ENCODE peak calls at places on chromosomes 4 and X, in eight cellular contexts. X is RWPE1, O is fibroblast of lung, E is T-helper 17 cell, J is T-helper 2 cell, Y is sciatic nerve, S is NCI-H774, V is LoVo. P is an unnamed sample.

GRCh38 chr4:182975806-182976205 is 58.6 kb upstream of the DCTD start:
- DNase-seq in X (peak; percentile 75), O (peak; percentile 48), E (no peak), J (peak; percentile 17), Y (no peak), S (no peak), V (peak; percentile 43), P (peak; percentile 41)

GRCh38 chr4:154450971-154451370 is 40.6 kb downstream of the DCHS2 start:
- DNase-seq in X (no peak), O (no peak), E (no peak), J (no peak), Y (no peak), S (no peak), V (no peak), P (no peak)

GRCh38 chr4:107453987-107454386 is 266.0 kb downstream of the PAPSS1 start:
- DNase-seq in X (no peak), O (no peak), E (no peak), J (no peak), Y (no peak), S (no peak), V (no peak), P (no peak)

GRCh38 chr4:165077034-165077578 is 23.4 kb downstream of the TRIM75 start:
- DNase-seq in X (no peak), O (no peak), E (no peak), J (no peak), Y (no peak), S (no peak), V (no peak), P (no peak)

GRCh38 chr4:129358571-129358970 is 262.6 kb downstream of the C4orf33 start:
- DNase-seq in X (peak; percentile 30), O (peak; percentile 92), E (no peak), J (no peak), Y (no peak), S (no peak), V (peak; percentile 74), P (no peak)

GRCh38 chr4:13306356-13306755 is 177.8 kb downstream of the RAB28 start:
- DNase-seq in X (no peak), O (no peak), E (no peak), J (no peak), Y (no peak), S (no peak), V (no peak), P (no peak)

GRCh38 chrX:110698696-110699095 is 96.9 kb downstream of the CHRDL1 start:
- DNase-seq in X (no peak), O (no peak), E (no peak), J (no peak), Y (no peak), S (no peak), V (no peak), P (no peak)

GRCh38 chrX:97328853-97329252 is 445.1 kb downstream of the RPA4 start:
- DNase-seq in X (no peak), O (no peak), E (no peak), J (no peak), Y (no peak), S (no peak), V (no peak), P (no peak)

GRCh38 chrX:93322110-93322509 is 351.3 kb downstream of the NAP1L3 start:
- DNase-seq in X (no peak), O (no peak), E (no peak), J (no peak), Y (no peak), S (no peak), V (no peak), P (no peak)

P was measured in activated CD8-positive, alpha-beta T cell treated with anti-CD3 and anti-CD28 coated beads for 36 hours.